ENCODE peak calls at places on chromosomes 1 and 21, in ten cellular contexts. G is effector memory CD4-positive, alpha-beta T cell; W is AG09309; J is ovary; M is left lung; V is tibial nerve; H is endodermal cell; K is foreskin fibroblast; Z is IMR-90; R is naive thymus-derived CD4-positive, alpha-beta T cell. U is an unnamed sample.

GRCh38 chr1:39293375-39294070 is 89.0 kb downstream of the MACF1 start:
- DNase-seq in G (no peak), W (no peak), J (no peak), M (no peak), V (no peak), H (no peak), K (peak), Z (peak), R (no peak), U (no peak)

GRCh38 chr1:220787069-220787614 is 429 bp downstream of the MTARC1 start:
- DNase-seq in G (no peak), W (no peak), J (no peak), M (peak), V (no peak), H (peak), K (no peak), Z (no peak), R (no peak), U (peak)

GRCh38 chr1:175373786-175374623 is 181.4 kb upstream of the KIAA0040 start:
- DNase-seq in G (no peak), W (no peak), J (no peak), M (no peak), V (no peak), H (peak), K (no peak), Z (no peak), R (no peak), U (no peak)

GRCh38 chr1:184052194-184052559 is 647 bp downstream of the TSEN15 start:
- DNase-seq in G (no peak), W (no peak), J (no peak), M (no peak), V (no peak), H (no peak), K (peak), Z (no peak), R (no peak), U (no peak)

GRCh38 chr1:50329332-50329932 is 93.8 kb downstream of the DMRTA2 start:
- DNase-seq in G (no peak), W (no peak), J (no peak), M (no peak), V (no peak), H (peak), K (peak), Z (no peak), R (no peak), U (no peak)

GRCh38 chr1:67390041-67390887 is 39.9 kb downstream of the SERBP1 start:
- DNase-seq in G (no peak), W (peak), J (no peak), M (no peak), V (no peak), H (no peak), K (peak), Z (peak), R (no peak), U (no peak)

GRCh38 chr1:110056284-110056680 is 14.2 kb downstream of the ALX3 start:
- DNase-seq in G (no peak), W (no peak), J (no peak), M (no peak), V (no peak), H (no peak), K (no peak), Z (no peak), R (no peak), U (no peak)

GRCh38 chr1:8966606-8967005 is 20.9 kb downstream of the CA6 start:
- DNase-seq in G (no peak), W (no peak), J (no peak), M (no peak), V (no peak), H (no peak), K (no peak), Z (no peak), R (no peak), U (no peak)

GRCh38 chr1:199751962-199752687 is 275.4 kb upstream of the NR5A2 start:
- DNase-seq in G (no peak), W (no peak), J (no peak), M (no peak), V (no peak), H (no peak), K (peak), Z (no peak), R (no peak), U (no peak)

GRCh38 chr1:40774266-40774998 is 9.2 kb upstream of the KCNQ4 start:
- DNase-seq in G (peak), W (no peak), J (peak), M (peak), V (no peak), H (peak), K (peak), Z (peak), R (peak), U (no peak)

GRCh38 chr1:200035956-200036615 is 8.6 kb downstream of the NR5A2 start:
- DNase-seq in G (no peak), W (no peak), J (no peak), M (no peak), V (no peak), H (peak), K (peak), Z (no peak), R (no peak), U (no peak)

GRCh38 chr1:29697391-29697780 is 461.1 kb downstream of the PTPRU start:
- DNase-seq in G (no peak), W (no peak), J (no peak), M (no peak), V (no peak), H (no peak), K (no peak), Z (no peak), R (no peak), U (no peak)

GRCh38 chr1:237261198-237261597 is 219.2 kb downstream of the RYR2 start:
- DNase-seq in G (no peak), W (no peak), J (no peak), M (no peak), V (no peak), H (no peak), K (no peak), Z (no peak), R (no peak), U (no peak)

GRCh38 chr1:23539698-23540266 is 8.7 kb upstream of the E2F2 start:
- DNase-seq in G (peak), W (no peak), J (peak), M (peak), V (peak), H (peak), K (peak), Z (peak), R (peak), U (peak)

GRCh38 chr1:245609354-245609753 is 454.6 kb downstream of the KIF26B start:
- DNase-seq in G (no peak), W (no peak), J (no peak), M (no peak), V (no peak), H (peak), K (no peak), Z (no peak), R (no peak), U (no peak)

GRCh38 chr1:231107186-231107585 is 54.7 kb upstream of the TRIM67 start:
- DNase-seq in G (no peak), W (no peak), J (no peak), M (no peak), V (no peak), H (peak), K (no peak), Z (no peak), R (no peak), U (no peak)

GRCh38 chr1:54564312-54565112 is 16.5 kb downstream of the ACOT11 start:
- DNase-seq in G (no peak), W (no peak), J (no peak), M (peak), V (no peak), H (peak), K (no peak), Z (no peak), R (no peak), U (no peak)

GRCh38 chr1:24720152-24720551 is 25.1 kb upstream of the CLIC4 start:
- DNase-seq in G (no peak), W (no peak), J (peak), M (peak), V (peak), H (no peak), K (peak), Z (peak), R (no peak), U (peak)

GRCh38 chr1:211579434-211580302 is 707 bp upstream of the SLC30A1 start:
- DNase-seq in G (no peak), W (no peak), J (peak), M (peak), V (no peak), H (no peak), K (peak), Z (peak), R (no peak), U (peak)

GRCh38 chr1:88655685-88656299 is 28.3 kb upstream of the PKN2 start:
- DNase-seq in G (no peak), W (no peak), J (no peak), M (no peak), V (no peak), H (no peak), K (peak), Z (peak), R (peak), U (no peak)

GRCh38 chr1:98048234-98048633 is 127.4 kb upstream of the DPYD start:
- DNase-seq in G (peak), W (peak), J (peak), M (peak), V (peak), H (peak), K (peak), Z (peak), R (peak), U (peak)

GRCh38 chr1:108831225-108831624 is 25.7 kb downstream of the AKNAD1 start:
- DNase-seq in G (no peak), W (no peak), J (no peak), M (no peak), V (no peak), H (no peak), K (peak), Z (peak), R (no peak), U (no peak)

GRCh38 chr1:160307455-160307854 is 22.5 kb upstream of the PEX19 start:
- DNase-seq in G (no peak), W (no peak), J (peak), M (no peak), V (no peak), H (peak), K (no peak), Z (no peak), R (no peak), U (no peak)

GRCh38 chr1:6948861-6949260 is 163.6 kb downstream of the CAMTA1 start:
- DNase-seq in G (no peak), W (no peak), J (no peak), M (no peak), V (no peak), H (no peak), K (no peak), Z (peak), R (no peak), U (no peak)

GRCh38 chr1:232845521-232845920 is 40.3 kb downstream of the MAP10 start:
- DNase-seq in G (no peak), W (no peak), J (no peak), M (no peak), V (no peak), H (no peak), K (no peak), Z (no peak), R (no peak), U (no peak)

GRCh38 chr1:62727656-62728396 is 39.6 kb upstream of the DOCK7 start:
- DNase-seq in G (no peak), W (no peak), J (no peak), M (no peak), V (no peak), H (peak), K (peak), Z (peak), R (no peak), U (no peak)

GRCh38 chr1:109299087-109299983 is 7.5 kb downstream of the MYBPHL start:
- DNase-seq in G (no peak), W (peak), J (no peak), M (no peak), V (peak), H (no peak), K (peak), Z (peak), R (no peak), U (peak)

GRCh38 chr1:22139817-22140216 is 3.1 kb downstream of the WNT4 start:
- DNase-seq in G (no peak), W (no peak), J (peak), M (peak), V (no peak), H (peak), K (no peak), Z (no peak), R (no peak), U (no peak)

GRCh38 chr1:90402893-90403849 is 313.9 kb downstream of the BARHL2 start:
- DNase-seq in G (no peak), W (peak), J (no peak), M (no peak), V (no peak), H (peak), K (peak), Z (peak), R (no peak), U (no peak)

GRCh38 chr1:5830771-5831599 is 161.2 kb downstream of the NPHP4 start:
- DNase-seq in G (no peak), W (no peak), J (no peak), M (peak), V (no peak), H (peak), K (no peak), Z (no peak), R (no peak), U (no peak)

GRCh38 chr1:226325178-226325577 is 16.2 kb upstream of the LIN9 start:
- DNase-seq in G (no peak), W (no peak), J (no peak), M (no peak), V (no peak), H (no peak), K (peak), Z (no peak), R (no peak), U (no peak)

GRCh38 chr1:212606734-212607205 is 1.8 kb upstream of the ATF3 start:
- DNase-seq in G (peak), W (no peak), J (no peak), M (peak), V (peak), H (peak), K (peak), Z (no peak), R (peak), U (no peak)

GRCh38 chr1:9825101-9826074 is 1.6 kb upstream of the CLSTN1 start:
- DNase-seq in G (peak), W (no peak), J (peak), M (no peak), V (no peak), H (peak), K (peak), Z (peak), R (peak), U (peak)

DNA sequence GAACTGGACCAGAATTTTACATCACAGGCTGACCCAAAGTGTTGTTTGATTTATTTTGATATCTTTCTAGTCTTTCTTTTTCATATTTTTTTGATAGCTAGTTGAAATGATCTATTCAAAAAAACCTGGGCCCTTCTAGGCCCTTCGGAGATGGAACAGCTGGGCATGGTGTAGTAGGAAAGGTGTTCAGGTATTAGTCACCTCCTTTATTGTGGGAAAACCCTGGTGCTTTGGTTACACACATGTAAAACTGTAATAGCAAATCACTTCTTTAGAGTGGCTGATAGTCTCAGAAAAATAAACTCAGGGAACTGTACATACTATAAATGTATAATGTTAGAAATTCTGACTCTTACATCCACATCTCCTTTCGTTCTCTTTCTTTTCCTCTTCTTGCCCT is 234.5 kb downstream of the PLA2G4A start:
- DNase-seq in G (no peak), W (no peak), J (no peak), M (no peak), V (no peak), H (no peak), K (no peak), Z (no peak), R (no peak), U (no peak)
- H3K4me3 ChIP-seq in G (no peak), W (no peak), J (no peak), M (no peak), V (no peak), H (no peak), K (no peak), Z (no peak), R (no peak), U (no peak)

DNA sequence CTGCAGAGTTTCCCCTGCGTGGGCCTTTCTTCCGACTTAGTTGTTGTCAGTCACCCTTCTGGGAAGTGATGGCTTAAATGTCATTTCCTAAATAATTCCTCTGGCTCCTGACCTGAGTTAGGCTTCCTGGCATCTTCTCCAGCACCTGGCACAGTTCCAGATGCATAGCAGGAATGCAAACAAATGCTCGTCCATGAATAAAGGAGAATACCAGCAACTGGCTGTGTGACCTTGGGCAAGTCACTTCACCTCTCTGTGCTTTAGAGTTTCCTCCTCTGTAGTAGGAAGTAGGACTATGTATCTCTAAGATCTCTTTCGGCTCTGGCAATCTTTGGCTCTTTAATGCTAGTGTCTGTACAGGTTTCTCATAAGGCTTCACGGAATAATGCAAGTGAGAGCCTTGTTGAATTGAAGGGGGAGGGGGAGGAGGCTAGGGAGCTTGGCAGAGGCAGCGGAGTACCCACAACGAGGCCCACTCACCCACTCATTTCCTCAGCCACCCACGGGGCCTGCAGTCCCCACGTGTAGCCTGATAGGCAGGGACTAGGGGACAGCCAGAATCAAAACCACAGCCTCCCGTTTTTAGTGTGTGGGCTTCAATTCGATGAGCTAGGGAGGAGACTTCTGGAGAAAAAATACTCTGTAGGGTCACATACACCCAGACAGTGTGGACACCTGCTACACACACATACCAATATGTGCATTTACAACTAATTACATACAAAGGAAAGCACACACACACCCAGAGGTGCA is 48.1 kb downstream of the TENT5C start:
- DNase-seq in G (no peak), W (no peak), J (no peak), M (no peak), V (no peak), H (no peak), K (no peak), Z (no peak), R (no peak), U (no peak)
- H3K4me3 ChIP-seq in G (peak), W (no peak), J (no peak), M (no peak), V (no peak), H (no peak), K (no peak), Z (no peak), R (peak), U (no peak)

GRCh38 chr21:31342328-31342727 is 1.7 kb downstream of the TIAM1 start:
- DNase-seq in G (no peak), W (no peak), J (no peak), M (no peak), V (no peak), H (no peak), K (no peak), Z (no peak), R (no peak), U (no peak)
- H3K4me3 ChIP-seq in G (peak), W (no peak), J (no peak), M (no peak), V (no peak), H (peak), K (no peak), Z (no peak), R (no peak), U (no peak)

GRCh38 chr21:14545906-14546480 is at the start of gene SAMSN1:
- DNase-seq in G (peak), W (no peak), J (no peak), M (no peak), V (no peak), H (no peak), K (no peak), Z (no peak), R (peak), U (no peak)
- H3K4me3 ChIP-seq in G (peak), W (no peak), J (no peak), M (peak), V (no peak), H (no peak), K (no peak), Z (no peak), R (peak), U (no peak)

GRCh38 chr1:94540440-94541174 is 952 bp downstream of the F3 start:
- DNase-seq in G (no peak), W (no peak), J (no peak), M (no peak), V (no peak), H (no peak), K (no peak), Z (no peak), R (no peak), U (no peak)

GRCh38 chr1:94537254-94537653 is 4.3 kb downstream of the F3 start:
- DNase-seq in G (no peak), W (no peak), J (no peak), M (no peak), V (no peak), H (no peak), K (no peak), Z (no peak), R (no peak), U (no peak)

GRCh38 chr1:94539496-94539895 is 2.1 kb downstream of the F3 start:
- DNase-seq in G (no peak), W (no peak), J (no peak), M (no peak), V (no peak), H (no peak), K (peak), Z (peak), R (no peak), U (no peak)

GRCh38 chr1:94535879-94536278 is 5.7 kb downstream of the F3 start:
- DNase-seq in G (no peak), W (no peak), J (no peak), M (no peak), V (no peak), H (no peak), K (no peak), Z (no peak), R (no peak), U (no peak)

GRCh38 chr1:94538243-94538827 is 3.2 kb downstream of the F3 start:
- DNase-seq in G (no peak), W (no peak), J (no peak), M (no peak), V (no peak), H (no peak), K (no peak), Z (no peak), R (no peak), U (no peak)
- H3K4me3 ChIP-seq in G (no peak), W (no peak), J (peak), M (peak), V (peak), H (peak), K (no peak), Z (peak), R (no peak), U (peak)

DNA sequence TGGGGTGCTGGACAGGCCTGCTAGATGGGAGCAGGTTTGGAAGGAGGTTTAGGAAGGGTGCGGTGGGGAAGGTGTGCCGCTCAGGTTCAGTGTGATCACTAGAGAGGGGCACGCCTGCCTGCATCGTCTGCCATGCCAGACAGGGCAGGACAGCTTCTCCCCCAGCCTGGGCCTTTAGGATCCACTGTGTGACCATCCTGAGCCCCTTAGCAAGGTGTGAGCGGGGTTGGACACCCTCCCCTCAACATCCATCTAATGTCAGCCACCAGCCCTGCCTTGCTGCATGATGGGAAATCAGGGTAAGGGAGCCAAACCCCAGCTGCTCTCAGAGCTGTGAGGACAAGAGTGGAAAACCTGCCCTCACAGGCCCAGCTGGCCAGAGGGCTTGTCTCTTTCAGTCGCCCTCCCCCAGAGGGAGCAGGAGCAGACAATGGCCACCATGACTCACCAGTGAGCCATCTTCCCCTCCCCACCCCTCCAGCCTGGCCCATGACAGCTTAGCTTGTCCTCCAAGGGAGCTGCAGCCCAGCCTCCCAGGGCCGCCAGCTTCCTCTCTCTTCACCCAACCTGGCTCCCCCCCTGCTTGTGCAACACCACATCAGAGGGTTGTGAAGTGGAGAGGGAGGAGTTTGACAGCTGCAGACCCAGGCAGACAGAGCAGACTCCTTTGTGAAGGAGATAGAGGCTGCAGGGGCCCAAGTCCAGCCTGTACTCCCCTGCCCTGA is 37.0 kb downstream of the NUAK2 start:
- DNase-seq in G (peak), W (peak), J (peak), M (peak), V (peak), H (peak), K (peak), Z (peak), R (peak), U (peak)
- H3K4me3 ChIP-seq in G (peak), W (no peak), J (no peak), M (no peak), V (no peak), H (no peak), K (no peak), Z (no peak), R (peak), U (no peak)